ENCODE peak calls at places on chromosomes 16 and 17, in four cellular contexts. M is IMR-90, D is mesendoderm, F is H1. C is an unnamed sample.

GRCh38 chr16:71840052-71840451 is 5.7 kb upstream of the ATXN1L start:
- DNase-seq in F (no peak), D (no peak), M (no peak), C (no peak)

GRCh38 chr17:41527076-41528023 is 758 bp downstream of the KRT19 start:
- DNase-seq in M (no peak), F (peak; percentile 73), D (peak; percentile 51), C (peak; percentile 77)

GRCh38 chr17:82947051-82947991 is 107.5 kb upstream of the ZNF750 start:
- DNase-seq in D (no peak), F (no peak), M (no peak), C (no peak)

GRCh38 chr16:63461248-63461841 is 1425.1 kb upstream of the CDH8 start:
- DNase-seq in D (peak; percentile 63), F (peak; percentile 50), M (peak; percentile 44), C (peak; percentile 28)

GRCh38 chr16:71794018-71794417 is 14.6 kb downstream of the AP1G1 start:
- DNase-seq in M (no peak), F (no peak), D (no peak), C (no peak)

GRCh38 chr17:74635418-74635817 is 11.9 kb upstream of the CD300E start:
- DNase-seq in D (peak; percentile 79), M (no peak), F (no peak), C (no peak)

GRCh38 chr16:71287903-71288302 is 1.3 kb downstream of the CMTR2 start:
- DNase-seq in F (no peak), M (no peak), D (peak; percentile 14), C (no peak)

GRCh38 chr17:81484195-81484979 is 28.2 kb downstream of the ACTG1 start:
- DNase-seq in M (peak; percentile 71), F (peak; percentile 93), D (peak; percentile 93), C (peak; percentile 95)

GRCh38 chr17:57045868-57046671 is 39.0 kb upstream of the AKAP1 start:
- DNase-seq in M (no peak), D (no peak), F (no peak), C (peak; percentile 68)

GRCh38 chr16:81657224-81657623 is 121.9 kb upstream of the PLCG2 start:
- DNase-seq in F (no peak), M (no peak), D (no peak), C (no peak)

GRCh38 chr17:40872416-40872815 is 5.4 kb upstream of the KRT12 start:
- DNase-seq in F (no peak), M (peak; percentile 20), D (no peak), C (no peak)

GRCh38 chr17:36919407-36919968 is 17.8 kb upstream of the LHX1 start:
- DNase-seq in D (no peak), M (no peak), F (no peak), C (no peak)

GRCh38 chr16:65154321-65154720 is 32.5 kb upstream of the CDH11 start:
- DNase-seq in F (no peak), D (peak; percentile 98), M (no peak), C (peak; percentile 69)

GRCh38 chr16:3998793-3999478 is 117.3 kb downstream of the ADCY9 start:
- DNase-seq in D (peak; percentile 41), M (peak; percentile 35), F (no peak), C (no peak)

GRCh38 chr17:38464251-38464722 is 36.0 kb downstream of the ARHGAP23 start:
- DNase-seq in F (no peak), D (no peak), M (no peak), C (no peak)
- H4K5ac ChIP-seq in F (no peak overlapping the region), D (no peak overlapping the region), M (peak overlapping the region; percentile 70), C (no peak overlapping the region)

DNA sequence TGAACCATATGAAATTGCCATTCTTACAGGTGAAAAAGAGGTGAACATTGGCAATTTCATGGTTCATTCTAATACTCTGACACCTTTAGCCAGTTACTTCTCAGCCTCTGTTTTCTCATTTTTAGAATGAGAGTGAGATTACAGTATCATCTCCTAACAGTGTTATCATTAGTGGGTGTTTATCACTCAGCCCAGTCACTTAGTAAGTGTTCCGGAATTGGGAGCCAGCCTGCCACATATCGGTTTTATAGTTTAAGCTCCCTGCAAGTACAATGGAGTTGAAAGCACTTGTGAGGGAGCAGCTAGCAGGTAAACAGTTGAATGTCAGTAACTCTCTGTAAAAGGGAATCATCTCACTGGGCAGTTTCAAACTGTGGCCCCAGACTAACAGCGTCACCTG is 583.1 kb upstream of the HSBP1 start:
- DNase-seq in M (no peak), F (no peak), D (no peak), C (no peak)
- H4K5ac ChIP-seq in M (no peak overlapping the region), F (no peak overlapping the region), D (no peak overlapping the region), C (no peak overlapping the region)

GRCh38 chr16:51095114-51095872 is 55.8 kb downstream of the SALL1 start:
- DNase-seq in D (peak; percentile 7), F (no peak), M (no peak), C (no peak)
- H4K5ac ChIP-seq in D (no peak overlapping the region), F (peak overlapping the region; percentile 21), M (no peak overlapping the region), C (no peak overlapping the region)

GRCh38 chr16:28310796-28311195 is 18.5 kb downstream of the SBK1 start:
- DNase-seq in D (no peak), M (no peak), F (no peak), C (no peak)
- H4K5ac ChIP-seq in D (no peak overlapping the region), M (no peak overlapping the region), F (no peak overlapping the region), C (no peak overlapping the region)

DNA sequence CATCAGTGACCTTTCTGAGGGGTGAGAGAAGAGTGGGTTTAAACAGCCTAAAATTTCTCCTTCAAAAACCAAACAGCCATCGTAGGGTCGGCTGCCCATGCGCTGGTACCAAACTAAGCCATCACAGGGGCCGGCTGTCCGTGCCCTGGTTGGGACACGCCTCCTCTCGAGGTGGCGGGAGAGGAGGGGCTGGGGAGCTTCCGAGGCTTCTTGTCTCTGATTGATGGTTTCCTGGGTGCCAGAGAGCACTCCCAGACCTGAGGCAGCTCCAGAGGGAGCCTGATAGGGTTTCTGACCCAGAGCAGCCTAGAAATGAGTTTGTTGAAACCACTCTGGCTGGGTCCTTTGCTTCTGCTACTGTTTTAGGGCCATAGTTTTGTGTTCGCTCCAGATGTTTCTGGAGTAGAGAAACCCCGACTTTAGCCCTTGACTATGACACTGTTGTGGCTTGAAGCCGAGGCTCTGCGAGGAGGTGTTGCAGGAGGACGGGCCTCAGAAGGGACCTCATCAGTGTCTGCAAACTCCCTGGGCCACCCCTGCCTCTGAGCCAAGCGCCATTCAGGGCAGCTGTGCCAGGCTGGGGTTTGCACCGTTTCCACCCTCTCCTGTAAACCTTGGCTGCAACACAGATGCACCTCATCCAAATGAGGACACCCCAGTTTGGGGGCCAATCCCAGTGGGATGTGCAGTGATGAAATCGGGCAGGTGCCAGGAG is 6.2 kb downstream of the ZNF276 start:
- DNase-seq in M (no peak), D (peak; percentile 68), F (no peak), C (no peak)
- H4K5ac ChIP-seq in M (no peak overlapping the region), D (no peak overlapping the region), F (no peak overlapping the region), C (no peak overlapping the region)

DNA sequence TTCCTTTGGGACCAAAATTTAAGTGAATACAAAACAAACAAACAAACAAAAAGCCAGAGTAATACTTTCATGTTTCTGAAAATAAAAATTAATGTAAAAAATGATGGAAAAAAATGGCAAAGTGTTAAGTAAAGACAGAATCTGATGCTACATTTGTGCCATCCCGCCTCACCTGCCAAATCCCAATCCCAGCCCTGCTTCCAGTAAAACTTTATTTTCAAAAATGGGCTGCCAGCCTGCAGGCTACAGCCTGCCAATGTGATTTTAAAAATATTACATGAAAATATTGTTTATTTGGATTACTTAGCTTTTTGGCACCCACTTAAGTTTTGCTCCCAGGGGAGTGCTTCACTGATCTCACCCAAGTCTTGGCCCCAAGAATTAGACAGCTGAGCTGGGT is 112.7 kb downstream of the C16orf78 start:
- DNase-seq in D (no peak), M (no peak), F (no peak), C (no peak)
- H4K5ac ChIP-seq in D (no peak overlapping the region), M (no peak overlapping the region), F (no peak overlapping the region), C (no peak overlapping the region)

GRCh38 chr16:47728229-47728628 is 267.1 kb downstream of the PHKB start:
- DNase-seq in M (no peak), F (no peak), D (no peak), C (no peak)
- H4K5ac ChIP-seq in M (no peak overlapping the region), F (no peak overlapping the region), D (no peak overlapping the region), C (no peak overlapping the region)

GRCh38 chr16:29025735-29026134 is 40.9 kb downstream of the LAT start:
- DNase-seq in D (no peak), F (no peak), M (no peak), C (no peak)

GRCh38 chr16:29025218-29025617 is 40.4 kb downstream of the LAT start:
- DNase-seq in F (no peak), D (peak; percentile 13), M (no peak), C (no peak)

GRCh38 chr16:29029168-29029994 is 44.5 kb downstream of the LAT start:
- DNase-seq in M (peak; percentile 98), D (peak; percentile 74), F (peak; percentile 58), C (peak; percentile 38)

GRCh38 chr16:29030086-29030840 is 45.4 kb downstream of the LAT start:
- DNase-seq in D (no peak), M (no peak), F (no peak), C (no peak)

GRCh38 chr16:29028457-29029167 is 43.8 kb downstream of the LAT start:
- DNase-seq in D (no peak), M (no peak), F (no peak), C (no peak)
- H4K5ac ChIP-seq in D (no peak overlapping the region), M (no peak overlapping the region), F (no peak overlapping the region), C (no peak overlapping the region)

GRCh38 chr17:59775786-59776350 is 68.4 kb downstream of the VMP1 start:
- DNase-seq in D (no peak), F (no peak), M (no peak), C (no peak)

GRCh38 chr17:59769891-59770290 is 62.4 kb downstream of the VMP1 start:
- DNase-seq in F (no peak), M (no peak), D (no peak), C (no peak)

GRCh38 chr17:59766486-59766885 is 59.0 kb downstream of the VMP1 start:
- DNase-seq in M (peak; percentile 65), F (no peak), D (no peak), C (no peak)

GRCh38 chr17:59767176-59767575 is 59.7 kb downstream of the VMP1 start:
- DNase-seq in M (no peak), F (no peak), D (no peak), C (no peak)

GRCh38 chr17:59771093-59771492 is 63.6 kb downstream of the VMP1 start:
- DNase-seq in M (no peak), F (no peak), D (no peak), C (no peak)
- H4K5ac ChIP-seq in M (no peak overlapping the region), F (no peak overlapping the region), D (no peak overlapping the region), C (no peak overlapping the region)

C was measured in H9.